ENCODE peak calls at places on chromosomes 2 and 18, in five cellular contexts. J, T, E, Q and F are unnamed samples.

GRCh38 chr2:84779781-84780180 is 101.1 kb downstream of the TRABD2A start:
- DNase-seq in J (no peak), T (no peak), E (no peak), Q (no peak), F (no peak)

GRCh38 chr2:202034249-202035088 is 814 bp downstream of the FZD7 start:
- DNase-seq in J (no peak), T (no peak), E (peak; percentile 69), Q (peak; percentile 60), F (no peak)

GRCh38 chr18:31424383-31424988 is 23.1 kb upstream of the DSG3 start:
- DNase-seq in J (peak; percentile 65), T (peak; percentile 76), E (peak; percentile 72), Q (peak; percentile 70), F (peak; percentile 56)

GRCh38 chr2:215749092-215749957 is 264.0 kb downstream of the MREG start:
- DNase-seq in J (no peak), T (no peak), E (peak; percentile 97), Q (peak; percentile 94), F (no peak)

GRCh38 chr2:196167666-196168065 is 3.7 kb downstream of the STK17B start:
- DNase-seq in J (no peak), T (no peak), E (peak; percentile 29), Q (peak; percentile 20), F (no peak)

GRCh38 chr2:27721335-27721734 is 50.2 kb upstream of the MRPL33 start:
- DNase-seq in J (no peak), T (no peak), E (no peak), Q (peak; percentile 33), F (no peak)

GRCh38 chr2:10407432-10407831 is 40.7 kb downstream of the ODC1 start:
- DNase-seq in J (no peak), T (no peak), E (no peak), Q (no peak), F (no peak)

GRCh38 chr2:30026091-30027055 is 105.0 kb upstream of the ALK start:
- DNase-seq in J (peak; percentile 69), T (peak; percentile 74), E (peak; percentile 2), Q (peak; percentile 98), F (peak; percentile 35)

GRCh38 chr2:163906410-163906809 is 170.6 kb upstream of the FIGN start:
- DNase-seq in J (no peak), T (no peak), E (no peak), Q (no peak), F (no peak)

GRCh38 chr2:168137510-168138180 is 109.8 kb downstream of the STK39 start:
- DNase-seq in J (no peak), T (no peak), E (no peak), Q (no peak), F (no peak)

GRCh38 chr18:5238371-5238758 is 41.3 kb upstream of the AKAIN1 start:
- DNase-seq in J (peak; percentile 34), T (no peak), E (peak; percentile 71), Q (peak; percentile 26), F (no peak)

GRCh38 chr2:96698221-96698861 is 41.5 kb downstream of the LMAN2L start:
- DNase-seq in J (no peak), T (no peak), E (no peak), Q (no peak), F (no peak)

GRCh38 chr2:20933692-20934091 is 110.2 kb downstream of the APOB start:
- DNase-seq in J (no peak), T (no peak), E (no peak), Q (no peak), F (no peak)

GRCh38 chr2:70247364-70248144 is 874 bp downstream of the TIA1 start:
- DNase-seq in J (no peak), T (no peak), E (peak; percentile 18), Q (peak; percentile 41), F (peak; percentile 35)

GRCh38 chr2:44715671-44716077 is 225.8 kb upstream of the SIX3 start:
- DNase-seq in J (peak; percentile 50), T (no peak), E (peak; percentile 43), Q (peak; percentile 57), F (peak; percentile 23)

GRCh38 chr2:63053889-63054725 is 3.5 kb downstream of the OTX1 start:
- DNase-seq in J (peak; percentile 90), T (peak; percentile 96), E (peak; percentile 43), Q (peak; percentile 63), F (peak; percentile 30)

GRCh38 chr2:127506502-127506901 is 19.8 kb downstream of the IWS1 start:
- DNase-seq in J (no peak), T (no peak), E (no peak), Q (no peak), F (no peak)

GRCh38 chr2:132621131-132621875 is 48.7 kb downstream of the LYPD1 start:
- DNase-seq in J (no peak), T (no peak), E (no peak), Q (no peak), F (no peak)

GRCh38 chr2:153548536-153548935 is 70.0 kb upstream of the RPRM start:
- DNase-seq in J (no peak), T (no peak), E (no peak), Q (no peak), F (no peak)
- H2BK12ac ChIP-seq in J (no peak overlapping the region), T (no peak overlapping the region), E (no peak overlapping the region), Q (no peak overlapping the region), F (no peak overlapping the region)

DNA sequence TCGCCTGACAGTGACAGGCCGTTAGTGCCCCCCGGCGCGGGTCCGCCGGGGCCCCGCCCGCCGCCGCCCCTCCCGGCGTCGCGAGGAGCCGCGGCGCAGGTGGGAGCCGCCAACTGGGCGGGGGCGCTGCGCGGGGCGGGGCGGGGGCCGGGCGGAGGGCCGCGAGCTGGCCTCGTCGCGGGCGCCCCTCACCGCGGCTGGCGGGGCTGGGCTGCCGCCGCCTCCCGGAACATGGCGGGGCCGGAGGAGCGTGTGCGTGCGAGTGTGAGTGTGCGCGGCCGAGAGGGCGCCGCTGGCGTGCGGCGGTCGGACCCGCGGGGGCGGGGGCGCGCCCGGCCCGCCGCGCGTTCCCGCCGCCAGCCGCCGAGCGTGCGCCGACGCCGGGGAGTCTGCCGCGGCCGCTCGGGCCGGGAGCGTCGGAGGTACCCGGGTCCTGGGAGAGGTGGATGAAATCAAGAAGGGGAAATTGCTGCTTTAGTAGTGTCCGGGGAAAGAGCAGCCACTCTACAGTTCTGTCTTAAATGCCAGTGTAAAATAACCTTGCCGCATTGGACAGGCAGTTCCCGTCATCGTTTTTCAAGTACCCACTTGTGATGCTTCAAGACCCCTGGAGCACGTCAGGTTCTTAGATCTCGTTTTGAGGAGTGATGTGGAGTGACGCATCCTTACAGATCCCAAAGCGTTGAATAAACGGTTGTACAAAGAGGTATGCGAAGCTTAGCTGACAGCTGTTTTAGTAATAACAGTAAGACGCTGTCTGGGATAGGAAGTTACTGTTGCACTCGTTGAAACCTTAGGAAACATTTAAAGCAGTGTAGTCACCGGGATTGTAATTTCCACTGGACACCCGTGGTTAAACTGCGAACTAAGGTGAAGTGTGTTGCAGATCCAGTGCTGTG is 836 bp downstream of the ANKRD12 start:
- DNase-seq in J (no peak), T (peak; percentile 64), E (peak; percentile 97), Q (peak; percentile 67), F (peak; percentile 56)
- H2AFZ ChIP-seq in J (no peak overlapping the region), T (peak overlapping the region; percentile 88), E (peak overlapping the region; percentile 91), Q (peak overlapping the region; percentile 76), F (peak overlapping the region; percentile 99)

GRCh38 chr2:207217442-207217841 is 51.7 kb upstream of the KLF7 start:
- DNase-seq in J (no peak), T (no peak), E (no peak), Q (no peak), F (no peak)

GRCh38 chr2:207219036-207219435 is 53.3 kb upstream of the KLF7 start:
- DNase-seq in J (no peak), T (no peak), E (no peak), Q (no peak), F (no peak)

GRCh38 chr2:207223051-207223450 is 57.3 kb upstream of the KLF7 start:
- DNase-seq in J (no peak), T (no peak), E (peak; percentile 88), Q (peak; percentile 54), F (no peak)

GRCh38 chr2:207221731-207222130 is 56.0 kb upstream of the KLF7 start:
- DNase-seq in J (no peak), T (no peak), E (no peak), Q (no peak), F (no peak)

GRCh38 chr2:207219716-207220414 is 54.1 kb upstream of the KLF7 start:
- DNase-seq in J (no peak), T (no peak), E (peak; percentile 93), Q (no peak), F (no peak)
- H2BK12ac ChIP-seq in J (no peak overlapping the region), T (no peak overlapping the region), E (no peak overlapping the region), Q (no peak overlapping the region), F (no peak overlapping the region)

GRCh38 chr2:223725986-223726970 is 111.1 kb downstream of the AP1S3 start:
- DNase-seq in J (no peak), T (no peak), E (peak; percentile 44), Q (peak; percentile 40), F (no peak)
- H2AFZ ChIP-seq in J (no peak overlapping the region), T (no peak overlapping the region), E (no peak overlapping the region), Q (no peak overlapping the region), F (peak overlapping the region; percentile 57)

GRCh38 chr2:161384864-161385263 is 31.2 kb upstream of the TBR1 start:
- DNase-seq in J (no peak), T (no peak), E (no peak), Q (no peak), F (no peak)

GRCh38 chr2:161382747-161383146 is 33.4 kb upstream of the TBR1 start:
- DNase-seq in J (no peak), T (no peak), E (no peak), Q (no peak), F (no peak)

GRCh38 chr2:161373939-161374338 is 42.2 kb upstream of the TBR1 start:
- DNase-seq in J (no peak), T (no peak), E (no peak), Q (peak; percentile 73), F (no peak)

GRCh38 chr2:161381581-161381980 is 34.5 kb upstream of the TBR1 start:
- DNase-seq in J (no peak), T (no peak), E (no peak), Q (no peak), F (no peak)

GRCh38 chr2:161379740-161380139 is 36.4 kb upstream of the TBR1 start:
- DNase-seq in J (no peak), T (no peak), E (no peak), Q (no peak), F (no peak)
- H2BK12ac ChIP-seq in J (no peak overlapping the region), T (no peak overlapping the region), E (no peak overlapping the region), Q (no peak overlapping the region), F (no peak overlapping the region)

DNA sequence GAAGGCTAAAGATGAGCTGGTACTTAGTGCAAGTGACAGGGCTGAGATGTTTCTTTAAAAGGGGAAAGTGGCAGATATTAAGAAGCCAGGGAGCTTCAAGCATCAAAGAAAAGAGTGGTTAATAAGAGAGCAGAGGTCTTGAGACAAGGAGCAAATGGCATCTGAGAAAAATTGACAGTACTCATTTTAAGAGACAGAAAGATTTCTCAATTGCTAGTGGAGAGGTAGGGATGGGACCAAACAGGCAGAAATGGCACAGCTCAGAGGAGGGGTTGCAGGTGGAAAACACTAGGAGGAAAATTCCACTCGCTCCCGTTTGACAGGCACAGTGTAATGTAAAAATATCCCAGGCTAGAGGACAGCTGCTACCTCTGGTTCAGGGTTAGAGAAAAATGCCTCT is 593.4 kb upstream of the LRATD1 start:
- DNase-seq in J (no peak), T (no peak), E (no peak), Q (no peak), F (no peak)
- H2AFZ ChIP-seq in J (no peak overlapping the region), T (no peak overlapping the region), E (no peak overlapping the region), Q (no peak overlapping the region), F (no peak overlapping the region)

DNA sequence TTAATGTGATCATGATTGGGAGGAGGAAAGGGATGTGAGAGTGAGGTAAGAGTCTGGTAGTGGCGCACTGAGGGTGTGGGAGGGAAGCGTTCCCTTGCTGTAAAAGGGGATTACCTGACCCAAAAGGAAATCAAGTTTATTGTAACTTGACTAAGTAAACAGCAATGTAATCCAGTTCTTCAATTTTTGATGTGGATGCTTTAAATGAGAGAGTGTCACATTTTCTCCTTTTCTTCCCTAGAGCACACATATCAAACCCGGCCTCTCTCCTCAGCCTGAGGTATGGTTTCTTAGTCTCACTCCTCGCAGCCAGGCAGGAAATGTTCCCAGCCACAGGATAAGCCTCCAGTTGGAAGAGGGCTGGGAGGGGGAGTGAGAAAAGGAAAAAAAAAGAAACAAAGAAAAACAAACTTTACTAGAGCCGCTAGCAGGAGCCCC is 688 bp upstream of the ARHGAP28 start:
- DNase-seq in J (no peak), T (no peak), E (no peak), Q (peak; percentile 41), F (no peak)
- H2BK12ac ChIP-seq in J (no peak overlapping the region), T (peak overlapping the region; percentile 11), E (peak overlapping the region; percentile 81), Q (no peak overlapping the region), F (no peak overlapping the region)